ENCODE peak calls at places on chromosomes 13 and 19, in eight cellular contexts. T is stimulated activated CD4-positive, alpha-beta T cell treated with anti-CD3 and anti-CD28 coated beads, Interleukin-2, amount 100 ng/mL, for 48 hours; P is ACHN; S is HCEC 1CT; Q is testis; I is fibroblast of pulmonary artery; X is cardiac muscle cell; B is activated T-cell treated with anti-CD3 and anti-CD28 coated beads, Interleukin-2, amount 50 U/mL, for 72 hours. A is an unnamed sample.

GRCh38 chr19:16062789-16063188 is 13.5 kb upstream of the TPM4 start:
- DNase-seq in Q (peak), X (peak), I (peak), S (no peak), T (peak), P (peak), B (peak), A (no peak)

GRCh38 chr19:1671716-1672037 is 19.3 kb upstream of the TCF3 start:
- DNase-seq in I (no peak), T (no peak), P (no peak), B (no peak), X (no peak), S (no peak), Q (no peak), A (no peak)

GRCh38 chr13:44629465-44630183 is 53.5 kb upstream of the TSC22D1 start:
- DNase-seq in Q (no peak), P (no peak), B (no peak), S (peak), X (no peak), T (no peak), I (peak), A (no peak)

GRCh38 chr19:18496167-18496979 is 25.5 kb downstream of the ELL start:
- DNase-seq in B (peak), Q (no peak), X (no peak), P (peak), T (no peak), I (peak), S (peak), A (peak)

GRCh38 chr13:28761586-28761985 is 42.8 kb upstream of the SLC46A3 start:
- DNase-seq in Q (no peak), T (no peak), I (no peak), S (peak), P (no peak), B (no peak), X (no peak), A (no peak)

GRCh38 chr19:19185853-19186728 is 5.9 kb downstream of the BORCS8 start:
- DNase-seq in X (peak), P (peak), B (peak), I (peak), Q (peak), T (peak), S (peak), A (peak)

GRCh38 chr19:6667114-6667627 is 2.8 kb downstream of the TNFSF14 start:
- DNase-seq in I (no peak), P (no peak), X (no peak), T (no peak), S (no peak), Q (no peak), B (peak), A (no peak)

GRCh38 chr13:28181413-28181812 is 43.1 kb downstream of the PAN3 start:
- DNase-seq in P (no peak), X (no peak), T (no peak), S (peak), I (peak), B (no peak), Q (no peak), A (peak)

GRCh38 chr19:4054471-4055208 is 12.1 kb downstream of the ZBTB7A start:
- DNase-seq in I (no peak), S (no peak), Q (no peak), X (no peak), P (no peak), T (no peak), B (no peak), A (no peak)

GRCh38 chr19:795691-796581 is 1.3 kb upstream of the PTBP1 start:
- DNase-seq in T (no peak), Q (no peak), X (no peak), I (no peak), B (no peak), S (no peak), P (no peak), A (no peak)

GRCh38 chr13:95708390-95708774 is 31.4 kb downstream of the DNAJC3 start:
- DNase-seq in Q (no peak), P (no peak), X (no peak), T (no peak), S (no peak), I (no peak), B (no peak), A (no peak)

GRCh38 chr13:111239754-111240670 is 80.4 kb upstream of the TEX29 start:
- DNase-seq in S (peak), T (no peak), P (no peak), X (no peak), I (no peak), B (no peak), Q (no peak), A (no peak)

GRCh38 chr13:49791753-49792549 is 531 bp downstream of the KPNA3 start:
- DNase-seq in I (peak), X (peak), T (peak), P (peak), B (peak), Q (peak), S (peak), A (peak)

GRCh38 chr13:51243832-51244231 is 21.6 kb downstream of the FAM124A start:
- DNase-seq in B (no peak), I (no peak), Q (no peak), X (no peak), P (no peak), T (no peak), S (no peak), A (no peak)

GRCh38 chr13:31201341-31202024 is 1.7 kb downstream of the B3GLCT start:
- DNase-seq in P (no peak), Q (peak), I (peak), B (no peak), S (peak), X (no peak), T (no peak), A (peak)

GRCh38 chr13:84896128-84896527 is 903.1 kb downstream of the SLITRK6 start:
- DNase-seq in T (peak), P (peak), X (peak), I (peak), B (peak), Q (peak), S (peak), A (peak)

GRCh38 chr19:17209126-17210036 is 5.8 kb upstream of the USE1 start:
- DNase-seq in X (peak), P (peak), Q (peak), S (no peak), B (peak), I (peak), T (peak), A (peak)

GRCh38 chr13:90375851-90376250 is 971.6 kb upstream of the MIR17HG start:
- DNase-seq in Q (no peak), T (no peak), B (no peak), I (peak), P (no peak), X (no peak), S (no peak), A (peak)

GRCh38 chr19:56304243-56304642 is 10.4 kb downstream of the ZSCAN5A start:
- DNase-seq in P (no peak), S (no peak), X (no peak), T (no peak), Q (no peak), I (no peak), B (no peak), A (no peak)

GRCh38 chr19:21812448-21812847 is 23.5 kb downstream of the ZNF43 start:
- DNase-seq in S (no peak), X (no peak), Q (no peak), P (no peak), B (no peak), T (no peak), I (no peak), A (no peak)

GRCh38 chr13:64083811-64084210 is 2668.2 kb upstream of the PCDH20 start:
- DNase-seq in B (no peak), S (no peak), X (no peak), P (no peak), Q (no peak), I (no peak), T (no peak), A (no peak)

GRCh38 chr13:81540777-81541176 is 1199.9 kb upstream of the SPRY2 start:
- DNase-seq in B (no peak), Q (no peak), S (peak), X (peak), I (no peak), P (peak), T (no peak), A (no peak)

GRCh38 chr19:12975221-12975756 is 5.9 kb downstream of the DAND5 start:
- DNase-seq in I (no peak), S (no peak), Q (no peak), T (no peak), X (no peak), P (no peak), B (no peak), A (no peak)

GRCh38 chr19:2477732-2478191 is 1.8 kb downstream of the GADD45B start:
- DNase-seq in B (peak), I (peak), Q (peak), S (peak), X (peak), P (peak), T (no peak), A (peak)

GRCh38 chr19:18364826-18365528 is 21.0 kb upstream of the GDF15 start:
- DNase-seq in B (no peak), Q (peak), I (peak), X (peak), S (peak), P (peak), T (no peak), A (peak)

GRCh38 chr13:36875431-36875830 is 44.6 kb downstream of the SMAD9 start:
- DNase-seq in S (no peak), Q (no peak), I (no peak), B (no peak), T (no peak), X (no peak), P (no peak), A (no peak)

GRCh38 chr19:6276447-6276846 is 3.3 kb downstream of the MLLT1 start:
- DNase-seq in S (peak), I (peak), X (peak), B (no peak), T (no peak), Q (no peak), P (no peak), A (peak)

A was measured in LHCN-M2.